ENCODE peak calls at places on chromosomes 16 and 17, in six cellular contexts. D, B, A, J, N and Z are unnamed samples.

GRCh38 chr16:70018254-70018653 is 67.1 kb downstream of the CLEC18A start:
- DNase-seq in D (no peak), B (no peak), A (no peak), J (peak; percentile 66), N (no peak), Z (no peak)

GRCh38 chr16:12573730-12574383 is 229.8 kb downstream of the CPPED1 start:
- DNase-seq in D (peak; percentile 30), B (peak; percentile 40), A (no peak), J (peak; percentile 48), N (peak; percentile 36), Z (peak; percentile 42)

GRCh38 chr17:4247981-4248388 is 15.8 kb downstream of the ANKFY1 start:
- DNase-seq in D (no peak), B (no peak), A (no peak), J (no peak), N (peak; percentile 61), Z (no peak)

GRCh38 chr16:47592232-47592631 is 131.1 kb downstream of the PHKB start:
- DNase-seq in D (no peak), B (no peak), A (no peak), J (no peak), N (no peak), Z (no peak)

GRCh38 chr17:37465058-37465616 is 24.6 kb upstream of the DUSP14 start:
- DNase-seq in D (no peak), B (no peak), A (no peak), J (peak; percentile 89), N (no peak), Z (no peak)

GRCh38 chr16:54936086-54936978 is 5.7 kb downstream of the IRX5 start:
- DNase-seq in D (no peak), B (no peak), A (no peak), J (peak; percentile 44), N (no peak), Z (no peak)

GRCh38 chr17:66557886-66558285 is 255.5 kb downstream of the PRKCA start:
- DNase-seq in D (no peak), B (no peak), A (no peak), J (no peak), N (no peak), Z (no peak)

GRCh38 chr17:45147102-45147580 is 1.1 kb upstream of the HEXIM1 start:
- DNase-seq in D (no peak), B (peak; percentile 94), A (no peak), J (peak; percentile 85), N (no peak), Z (peak; percentile 51)

GRCh38 chr17:76797441-76797840 is 59.5 kb downstream of the MFSD11 start:
- DNase-seq in D (no peak), B (no peak), A (no peak), J (peak; percentile 16), N (no peak), Z (no peak)

GRCh38 chr17:42809250-42809649 is 10.6 kb downstream of the CNTD1 start:
- DNase-seq in D (no peak), B (no peak), A (peak; percentile 64), J (peak; percentile 86), N (no peak), Z (no peak)

GRCh38 chr17:74750327-74751069 is 2.1 kb downstream of the NHERF1 start:
- DNase-seq in D (no peak), B (no peak), A (no peak), J (no peak), N (peak; percentile 88), Z (no peak)

GRCh38 chr17:72562628-72563188 is 441.9 kb downstream of the SOX9 start:
- DNase-seq in D (no peak), B (no peak), A (no peak), J (no peak), N (no peak), Z (no peak)

GRCh38 chr16:57470683-57471082 is 8.2 kb downstream of the POLR2C start:
- DNase-seq in D (no peak), B (no peak), A (no peak), J (no peak), N (peak; percentile 57), Z (peak; percentile 89)

GRCh38 chr16:1978476-1979120 is 2.7 kb downstream of the NOXO1 start:
- DNase-seq in D (no peak), B (no peak), A (no peak), J (no peak), N (no peak), Z (no peak)

GRCh38 chr16:60027351-60027750 is 1293.2 kb upstream of the GOT2 start:
- DNase-seq in D (no peak), B (no peak), A (no peak), J (no peak), N (no peak), Z (no peak)

GRCh38 chr16:46739934-46740333 is 8.2 kb downstream of the MYLK3 start:
- DNase-seq in D (no peak), B (no peak), A (no peak), J (no peak), N (no peak), Z (no peak)

GRCh38 chr17:2723505-2723996 is 12.0 kb upstream of the CLUH start:
- DNase-seq in D (no peak), B (no peak), A (no peak), J (no peak), N (no peak), Z (no peak)

GRCh38 chr16:85481738-85482137 is 131.4 kb upstream of the GSE1 start:
- DNase-seq in D (no peak), B (no peak), A (no peak), J (no peak), N (no peak), Z (no peak)

GRCh38 chr17:78132086-78132676 is 1.6 kb downstream of the TMC8 start:
- DNase-seq in D (no peak), B (no peak), A (no peak), J (no peak), N (no peak), Z (peak; percentile 59)

GRCh38 chr16:30941600-30942420 is 7.1 kb upstream of the ORAI3 start:
- DNase-seq in D (no peak), B (peak; percentile 47), A (no peak), J (peak; percentile 82), N (peak; percentile 77), Z (peak; percentile 84)

GRCh38 chr17:18960803-18961511 is 9.0 kb downstream of the SLC5A10 start:
- DNase-seq in D (peak; percentile 71), B (peak; percentile 68), A (no peak), J (peak; percentile 80), N (peak; percentile 81), Z (peak; percentile 83)

GRCh38 chr16:65123846-65124513 is 2.1 kb upstream of the CDH11 start:
- DNase-seq in D (no peak), B (no peak), A (no peak), J (no peak), N (no peak), Z (no peak)

GRCh38 chr17:57772774-57773173 is 27.7 kb upstream of the CCDC182 start:
- DNase-seq in D (no peak), B (no peak), A (no peak), J (no peak), N (no peak), Z (no peak)

GRCh38 chr17:27294689-27295630 is 1.0 kb downstream of the WSB1 start:
- DNase-seq in D (no peak), B (peak; percentile 62), A (peak; percentile 37), J (peak; percentile 87), N (peak; percentile 77), Z (peak; percentile 69)

GRCh38 chr16:28309811-28310311 is 17.5 kb downstream of the SBK1 start:
- DNase-seq in D (peak; percentile 53), B (no peak), A (no peak), J (no peak), N (peak; percentile 17), Z (no peak)

GRCh38 chr16:46712911-46713310 is 23.5 kb downstream of the ORC6 start:
- DNase-seq in D (no peak), B (no peak), A (no peak), J (no peak), N (no peak), Z (no peak)

GRCh38 chr17:2903193-2903974 is 107.1 kb downstream of the RAP1GAP2 start:
- DNase-seq in D (no peak), B (no peak), A (no peak), J (no peak), N (no peak), Z (no peak)

GRCh38 chr17:63984206-63984605 is 11.5 kb upstream of the SCN4A start:
- DNase-seq in D (no peak), B (no peak), A (no peak), J (no peak), N (no peak), Z (no peak)

GRCh38 chr16:12455287-12455798 is 348.3 kb downstream of the CPPED1 start:
- DNase-seq in D (no peak), B (peak; percentile 20), A (no peak), J (peak; percentile 53), N (peak; percentile 47), Z (peak; percentile 46)

GRCh38 chr17:31286587-31286986 is 10.5 kb downstream of the OMG start:
- DNase-seq in D (no peak), B (no peak), A (no peak), J (no peak), N (no peak), Z (no peak)

GRCh38 chr17:8426802-8427201 is 8.9 kb upstream of the NDEL1 start:
- DNase-seq in D (no peak), B (no peak), A (no peak), J (no peak), N (no peak), Z (no peak)

GRCh38 chr16:23148513-23149266 is 562 bp downstream of the USP31 start:
- DNase-seq in D (peak; percentile 28), B (peak; percentile 26), A (no peak), J (peak; percentile 53), N (peak; percentile 49), Z (peak; percentile 72)